ENCODE peak calls at places on chromosome 21, in four cellular contexts. J is adrenal gland, K is PC-3, R is tibial artery. T is an unnamed sample.

GRCh38 chr21:26557106-26557505 is 16.0 kb downstream of the CYYR1 start:
- DNase-seq in J (no peak), K (no peak), R (no peak), T (no peak)

GRCh38 chr21:26170471-26171309 is at the start of gene APP:
- DNase-seq in J (peak; percentile 85), K (peak; percentile 83), R (peak; percentile 92), T (peak; percentile 63)

GRCh38 chr21:36104306-36105300 is 30.3 kb upstream of the CBR3 start:
- DNase-seq in J (peak; percentile 52), K (peak; percentile 77), R (no peak), T (peak; percentile 71)

GRCh38 chr21:39137248-39138186 is 45.7 kb downstream of the PSMG1 start:
- DNase-seq in J (peak; percentile 33), K (peak; percentile 35), R (no peak), T (peak; percentile 35)

GRCh38 chr21:24160528-24160927 is 1446.8 kb downstream of the MRPL39 start:
- DNase-seq in J (no peak), K (no peak), R (no peak), T (no peak)

GRCh38 chr21:27813750-27814149 is 846.9 kb upstream of the ADAMTS5 start:
- DNase-seq in J (no peak), K (no peak), R (no peak), T (no peak)

GRCh38 chr21:37746849-37747248 is 169.4 kb downstream of the KCNJ6 start:
- DNase-seq in J (no peak), K (no peak), R (no peak), T (no peak)

GRCh38 chr21:39175154-39175553 is 8.1 kb downstream of the PSMG1 start:
- DNase-seq in J (no peak), K (peak; percentile 63), R (no peak), T (no peak)

GRCh38 chr21:43211085-43212071 is 42.6 kb downstream of the CRYAA start:
- DNase-seq in J (peak; percentile 77), K (no peak), R (peak; percentile 64), T (no peak)

GRCh38 chr21:43278766-43279577 is 110.2 kb downstream of the CRYAA start:
- DNase-seq in J (no peak), K (no peak), R (no peak), T (no peak)

GRCh38 chr21:25513810-25514209 is 93.5 kb downstream of the MRPL39 start:
- DNase-seq in J (no peak), K (no peak), R (no peak), T (no peak)

GRCh38 chr21:38247738-38248509 is 8.9 kb upstream of the KCNJ15 start:
- DNase-seq in J (no peak), K (no peak), R (no peak), T (no peak)

GRCh38 chr21:37535672-37536071 is 169.1 kb downstream of the DYRK1A start:
- DNase-seq in J (no peak), K (no peak), R (no peak), T (no peak)

GRCh38 chr21:27023186-27023585 is 56.3 kb upstream of the ADAMTS5 start:
- DNase-seq in J (no peak), K (no peak), R (no peak), T (no peak)

GRCh38 chr21:39095681-39096080 is 87.6 kb downstream of the PSMG1 start:
- DNase-seq in J (no peak), K (no peak), R (peak; percentile 32), T (no peak)

GRCh38 chr21:17368748-17369363 is 144.0 kb upstream of the CXADR start:
- DNase-seq in J (no peak), K (no peak), R (no peak), T (no peak)

GRCh38 chr21:27425574-27425973 is 458.7 kb upstream of the ADAMTS5 start:
- DNase-seq in J (no peak), K (no peak), R (no peak), T (peak; percentile 57)

GRCh38 chr21:42367379-42368165 is 1.2 kb upstream of the TFF1 start:
- DNase-seq in J (no peak), K (peak; percentile 31), R (no peak), T (no peak)

GRCh38 chr21:25735895-25736597 is 1.3 kb downstream of the GABPA start:
- DNase-seq in J (no peak), K (peak; percentile 9), R (no peak), T (peak; percentile 15)

GRCh38 chr21:38342734-38343133 is 85.9 kb downstream of the KCNJ15 start:
- DNase-seq in J (no peak), K (no peak), R (peak; percentile 69), T (no peak)

GRCh38 chr21:39108291-39109162 is 74.7 kb downstream of the PSMG1 start:
- DNase-seq in J (no peak), K (no peak), R (peak; percentile 66), T (no peak)

GRCh38 chr21:36422279-36423098 is 37.3 kb downstream of the CHAF1B start:
- DNase-seq in J (peak; percentile 65), K (peak; percentile 70), R (peak; percentile 62), T (peak; percentile 47)

GRCh38 chr21:35275776-35276175 is 226.7 kb upstream of the RUNX1 start:
- DNase-seq in J (no peak), K (peak; percentile 91), R (no peak), T (peak; percentile 94)

GRCh38 chr21:35178098-35178497 is 129.0 kb upstream of the RUNX1 start:
- DNase-seq in J (no peak), K (no peak), R (no peak), T (no peak)

GRCh38 chr21:38343691-38344090 is 86.9 kb downstream of the KCNJ15 start:
- DNase-seq in J (peak; percentile 35), K (peak; percentile 95), R (peak; percentile 95), T (no peak)

GRCh38 chr21:36079010-36079649 is 9.3 kb downstream of the CBR1 start:
- DNase-seq in J (no peak), K (no peak), R (no peak), T (no peak)

GRCh38 chr21:37225440-37225839 is 41.7 kb downstream of the VPS26C start:
- DNase-seq in J (no peak), K (no peak), R (no peak), T (no peak)

GRCh38 chr21:38680401-38680800 is 125.3 kb upstream of the ETS2 start:
- DNase-seq in J (no peak), K (no peak), R (no peak), T (no peak)

GRCh38 chr21:21295303-21295702 is 297.1 kb downstream of the NCAM2 start:
- DNase-seq in J (no peak), K (no peak), R (no peak), T (no peak)
- TF ChIP-seq CTCF in J (no peak), K (peak; percentile 22), R (no peak), T (no peak)

GRCh38 chr21:31181089-31181757 is 142.9 kb upstream of the KRTAP19-8 start:
- DNase-seq in J (no peak), K (no peak), R (no peak), T (no peak)
- H3K27ac ChIP-seq in J (no peak overlapping the region), K (no peak overlapping the region), R (no peak overlapping the region), T (no peak overlapping the region)

GRCh38 chr21:44979687-44980561 is 40.1 kb downstream of the SLX9 start:
- DNase-seq in J (no peak), K (no peak), R (no peak), T (no peak)
- H3K4me1 ChIP-seq in J (no peaks in the 10 kb centered on the region), K (peaks cover 5% of the 10 kb centered on the region), R (peaks cover 81% of the 10 kb centered on the region), T (no peaks in the 10 kb centered on the region)

GRCh38 chr21:34132905-34133304 is 59.5 kb downstream of the MRPS6 start:
- DNase-seq in J (no peak), K (no peak), R (no peak), T (no peak)

GRCh38 chr21:34133392-34133791 is 60.0 kb downstream of the MRPS6 start:
- DNase-seq in J (no peak), K (no peak), R (no peak), T (no peak)

GRCh38 chr21:34132202-34132601 is 58.8 kb downstream of the MRPS6 start:
- DNase-seq in J (no peak), K (no peak), R (peak; percentile 70), T (no peak)

GRCh38 chr21:34135330-34135729 is 62.0 kb downstream of the MRPS6 start:
- DNase-seq in J (no peak), K (no peak), R (no peak), T (no peak)

GRCh38 chr21:34133802-34134201 is 60.4 kb downstream of the MRPS6 start:
- DNase-seq in J (no peak), K (no peak), R (no peak), T (no peak)
- TF ChIP-seq CTCF in J (peak; percentile 30), K (peak; percentile 56), R (no peak), T (peak; percentile 36)

GRCh38 chr21:41365377-41366107 is 3.7 kb downstream of the MX2 start:
- DNase-seq in J (no peak), K (no peak), R (peak; percentile 38), T (no peak)

GRCh38 chr21:41364308-41364707 is 2.5 kb downstream of the MX2 start:
- DNase-seq in J (no peak), K (peak; percentile 29), R (peak; percentile 59), T (no peak)

GRCh38 chr21:41362605-41363369 is 960 bp downstream of the MX2 start:
- DNase-seq in J (no peak), K (no peak), R (no peak), T (no peak)

GRCh38 chr21:41361786-41362604 is at the start of gene MX2:
- DNase-seq in J (peak; percentile 30), K (peak; percentile 48), R (peak; percentile 78), T (peak; percentile 61)

DNA sequence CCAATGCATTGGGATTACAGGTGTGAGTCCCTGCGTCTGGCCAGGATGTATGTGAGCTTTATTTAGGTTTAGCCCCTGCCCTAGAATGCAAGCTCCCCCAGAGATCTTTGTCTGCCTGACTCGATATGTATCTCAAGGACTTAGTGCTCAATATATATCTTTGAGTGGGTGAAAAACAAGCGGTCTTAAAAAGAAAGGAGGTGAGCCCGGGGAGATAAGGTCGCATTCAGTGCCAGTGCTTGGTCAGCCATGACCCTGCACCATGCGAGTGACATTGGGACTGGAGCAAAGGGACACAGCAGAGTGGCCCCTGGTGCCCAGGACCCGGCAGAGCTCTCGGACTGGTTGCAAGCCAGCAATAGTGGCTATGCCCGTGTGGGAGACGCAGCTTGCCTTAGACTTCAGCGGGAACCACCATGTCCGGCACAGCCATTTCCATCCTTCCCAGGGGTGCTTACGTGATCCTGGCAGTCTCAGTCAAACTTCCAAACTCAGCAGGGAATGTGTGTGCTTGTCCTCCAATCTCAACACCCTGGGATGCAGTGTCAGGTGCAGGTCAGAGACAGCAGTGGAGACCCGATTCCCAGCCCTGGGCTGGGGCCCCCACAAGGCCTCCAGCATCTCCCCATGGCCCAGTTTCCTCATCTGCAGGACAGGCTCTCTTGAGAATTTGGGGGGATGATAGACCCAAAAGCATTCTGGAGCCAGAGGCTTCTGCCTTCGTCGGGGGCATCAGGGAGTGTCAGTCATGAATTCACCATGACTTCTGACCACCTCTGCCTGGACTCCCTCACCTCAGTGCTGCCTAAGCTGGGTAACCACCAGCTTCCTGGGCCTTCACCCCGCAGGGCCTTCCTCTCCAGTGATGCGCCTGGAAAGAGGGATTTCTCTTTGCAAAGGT is 1.8 kb downstream of the MX2 start:
- DNase-seq in J (no peak), K (no peak), R (peak; percentile 11), T (no peak)
- H3K27ac ChIP-seq in J (no peak overlapping the region), K (no peak overlapping the region), R (no peak overlapping the region), T (no peak overlapping the region)

GRCh38 chr21:29371464-29371863 is 72.7 kb downstream of the BACH1 start:
- DNase-seq in J (no peak), K (no peak), R (no peak), T (no peak)
- H3K4me1 ChIP-seq in J (no peaks in the 10 kb centered on the region), K (no peaks in the 10 kb centered on the region), R (no peaks in the 10 kb centered on the region), T (no peaks in the 10 kb centered on the region)